ENCODE peak calls at places on chromosome 14, in eight cellular contexts. Q is astrocyte of the spinal cord; B is GM12864; J is progenitor cell of endocrine pancreas; P is kidney; S is thoracic aorta; E is CD8-positive, alpha-beta T cell; U is choroid plexus epithelial cell. L is an unnamed sample.
A peak's percentile ranks its signal among the peaks of the same experiment; 100 is the strongest.

GRCh38 chr14:93984987-93985410 is 8.6 kb upstream of the ASB2 start:
- DNase-seq in Q (peak; percentile 70), B (no peak), J (no peak), P (no peak), S (no peak), E (no peak), U (peak; percentile 92), L (no peak)

GRCh38 chr14:21042918-21043317 is 756 bp downstream of the RNASE7 start:
- DNase-seq in Q (no peak), B (no peak), J (no peak), P (no peak), S (no peak), E (no peak), U (no peak), L (no peak)

GRCh38 chr14:100825691-100826331 is at the start of gene MEG3:
- DNase-seq in Q (peak; percentile 85), B (no peak), J (no peak), P (peak; percentile 75), S (no peak), E (no peak), U (peak; percentile 91), L (peak; percentile 33)

GRCh38 chr14:99726538-99727095 is 42.5 kb downstream of the CYP46A1 start:
- DNase-seq in Q (no peak), B (no peak), J (peak; percentile 7), P (peak; percentile 64), S (no peak), E (no peak), U (no peak), L (peak; percentile 10)

GRCh38 chr14:44634692-44635091 is 127.6 kb upstream of the FSCB start:
- DNase-seq in Q (no peak), B (no peak), J (no peak), P (no peak), S (no peak), E (no peak), U (no peak), L (no peak)

GRCh38 chr14:103687712-103688111 is 27.5 kb downstream of the XRCC3 start:
- DNase-seq in Q (no peak), B (no peak), J (no peak), P (no peak), S (no peak), E (no peak), U (no peak), L (no peak)

GRCh38 chr14:96130391-96130790 is 74.2 kb upstream of the BDKRB2 start:
- DNase-seq in Q (no peak), B (no peak), J (no peak), P (peak; percentile 42), S (no peak), E (no peak), U (no peak), L (no peak)

GRCh38 chr14:31360919-31361662 is 59.3 kb downstream of the HEATR5A start:
- DNase-seq in Q (peak; percentile 18), B (no peak), J (no peak), P (no peak), S (no peak), E (no peak), U (no peak), L (no peak)

GRCh38 chr14:31834616-31835015 is 242.5 kb upstream of the ARHGAP5 start:
- DNase-seq in Q (peak; percentile 60), B (no peak), J (no peak), P (no peak), S (no peak), E (no peak), U (peak; percentile 78), L (no peak)

GRCh38 chr14:41222581-41222980 is 384.1 kb upstream of the LRFN5 start:
- DNase-seq in Q (no peak), B (no peak), J (no peak), P (no peak), S (no peak), E (no peak), U (no peak), L (no peak)

GRCh38 chr14:31992051-31992450 is 85.1 kb upstream of the ARHGAP5 start:
- DNase-seq in Q (peak; percentile 70), B (no peak), J (no peak), P (no peak), S (no peak), E (no peak), U (peak; percentile 91), L (no peak)

GRCh38 chr14:34931206-34931605 is 51.6 kb upstream of the SRP54 start:
- DNase-seq in Q (no peak), B (no peak), J (no peak), P (no peak), S (no peak), E (peak; percentile 59), U (no peak), L (no peak)

GRCh38 chr14:24411468-24412454 is 13.0 kb downstream of the NYNRIN start:
- DNase-seq in Q (peak; percentile 54), B (no peak), J (no peak), P (no peak), S (no peak), E (no peak), U (peak; percentile 85), L (no peak)

GRCh38 chr14:101230851-101231550 is 327.5 kb upstream of the RTL1 start:
- DNase-seq in Q (no peak), B (no peak), J (no peak), P (peak; percentile 26), S (no peak), E (peak; percentile 31), U (no peak), L (peak; percentile 8)

GRCh38 chr14:61106627-61107147 is 125.6 kb downstream of the SLC38A6 start:
- DNase-seq in Q (no peak), B (no peak), J (no peak), P (no peak), S (no peak), E (no peak), U (no peak), L (no peak)
- TF ChIP-seq CTCF in Q (peak; percentile 31), B (peak; percentile 59), J (no peak), P (no peak), S (no peak), E (no peak), U (peak; percentile 45), L (no peak)

DNA sequence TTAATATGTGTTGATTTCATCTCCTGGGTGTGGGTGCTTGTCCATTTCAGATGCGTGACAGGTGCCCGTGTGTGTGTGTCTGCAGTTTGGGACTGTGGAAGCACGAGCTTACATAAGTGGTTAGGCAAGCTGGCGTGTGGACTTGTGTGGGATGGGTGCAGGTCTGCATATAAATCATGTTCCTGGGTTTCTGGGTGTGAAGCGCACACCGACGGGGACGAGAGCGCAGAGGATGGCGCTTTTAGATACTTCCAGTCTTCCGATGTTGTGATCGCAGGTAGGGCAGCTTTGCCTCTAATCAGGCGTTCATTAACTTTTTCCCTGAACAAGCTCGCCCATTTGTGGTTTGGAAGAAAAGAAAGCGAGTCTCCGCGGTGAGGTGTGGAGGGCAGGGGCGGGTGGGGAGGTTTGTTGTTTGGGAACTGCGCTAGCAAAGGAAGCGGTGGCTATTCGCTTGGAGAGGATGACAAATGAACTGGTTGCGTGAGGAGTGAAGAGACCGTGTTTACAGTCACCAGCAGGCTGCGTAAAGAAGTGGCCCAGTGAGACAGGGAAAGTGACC is 878 bp downstream of the RGS6 start:
- DNase-seq in Q (no peak), B (no peak), J (no peak), P (no peak), S (no peak), E (no peak), U (peak; percentile 3), L (no peak)
- TF ChIP-seq CTCF in Q (no peak), B (no peak), J (no peak), P (no peak), S (no peak), E (no peak), U (no peak), L (no peak)

DNA sequence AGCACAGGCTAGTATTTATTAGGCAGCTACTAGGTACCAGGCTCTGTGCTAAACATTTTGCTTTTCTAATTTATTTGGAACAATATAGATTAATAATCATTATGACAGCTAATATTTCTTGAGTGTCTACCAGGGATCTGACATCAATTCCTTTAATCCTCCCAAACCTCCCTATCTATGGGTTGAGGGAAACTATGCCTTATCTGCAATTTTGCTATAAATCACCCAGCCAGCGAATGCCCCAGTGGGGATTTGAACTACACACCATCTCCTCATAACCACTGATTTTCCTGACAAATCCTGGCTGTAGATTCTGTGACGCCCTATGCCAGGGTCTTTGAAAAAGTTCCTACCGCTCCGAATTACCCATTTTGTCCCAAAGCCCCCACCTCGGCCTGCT is 21.4 kb upstream of the PLEKHG3 start:
- DNase-seq in Q (no peak), B (no peak), J (no peak), P (no peak), S (no peak), E (no peak), U (no peak), L (no peak)
- TF ChIP-seq CTCF in Q (no peak), B (no peak), J (no peak), P (no peak), S (no peak), E (no peak), U (no peak), L (no peak)

GRCh38 chr14:72726444-72726843 is 167.5 kb downstream of the DPF3 start:
- DNase-seq in Q (no peak), B (no peak), J (no peak), P (no peak), S (no peak), E (no peak), U (peak; percentile 82), L (no peak)
- TF ChIP-seq CTCF in Q (no peak), B (no peak), J (no peak), P (no peak), S (no peak), E (no peak), U (no peak), L (no peak)

GRCh38 chr14:86462193-86462592 is 932.2 kb downstream of the FLRT2 start:
- DNase-seq in Q (peak; percentile 8), B (no peak), J (no peak), P (no peak), S (no peak), E (no peak), U (peak; percentile 52), L (no peak)
- TF ChIP-seq CTCF in Q (peak; percentile 47), B (no peak), J (peak; percentile 30), P (peak; percentile 33), S (no peak), E (no peak), U (peak; percentile 67), L (no peak)

DNA sequence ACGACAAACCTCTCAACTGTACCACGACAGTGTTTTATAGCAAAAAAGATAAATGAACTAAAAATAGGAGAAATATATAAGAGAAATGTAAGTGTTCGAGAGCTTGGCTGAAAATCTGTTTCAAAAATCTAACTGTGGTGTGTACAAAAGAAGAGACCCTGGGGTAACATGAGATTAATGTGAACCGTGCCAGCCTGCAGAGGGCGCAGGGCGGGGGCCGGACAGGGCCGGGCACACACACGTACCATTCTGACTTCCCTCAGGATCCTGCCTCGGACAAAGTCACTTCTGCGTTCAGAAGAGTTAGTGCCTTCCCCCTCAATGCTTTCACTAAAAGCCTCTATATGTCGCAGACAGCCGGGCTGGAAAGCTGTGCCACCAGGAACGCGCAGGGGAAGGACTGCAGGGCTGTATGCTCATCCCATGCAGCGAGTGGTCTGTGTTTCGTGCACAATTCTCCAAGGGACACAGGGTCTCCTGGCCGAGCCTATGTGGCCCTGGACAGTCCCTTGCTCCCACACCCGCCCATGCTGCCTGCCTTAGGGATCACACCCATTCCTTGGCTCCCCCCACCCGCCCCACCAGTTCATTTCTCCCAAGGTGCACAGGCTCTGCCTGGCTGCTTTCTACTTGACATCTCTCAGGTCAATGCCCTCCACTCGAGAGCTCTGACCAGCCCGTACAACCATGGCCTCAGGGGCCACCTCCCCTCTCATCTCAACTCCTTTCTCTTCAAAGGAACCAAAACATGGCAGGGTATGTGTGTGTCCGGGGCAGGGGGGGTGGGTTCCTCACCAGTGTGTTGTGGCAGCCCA is 8.5 kb downstream of the CDCA4 start:
- DNase-seq in Q (no peak), B (no peak), J (no peak), P (no peak), S (no peak), E (no peak), U (no peak), L (no peak)
- TF ChIP-seq CTCF in Q (peak; percentile 33), B (peak; percentile 54), J (no peak), P (peak; percentile 47), S (peak; percentile 39), E (no peak), U (no peak), L (no peak)

L was measured in omental fat pad.